ENCODE peak calls at places on chromosomes 2 and 18, in five cellular contexts. One of them, this sample, is unnamed.

GRCh38 chr2:183284606-183285005 is 160.4 kb downstream of the NUP35 start:
- DNase-seq in stimulated activated CD4-positive, alpha-beta T cell treated with anti-CD3 and anti-CD28 coated beads, Interleukin-4, amount 100 ng/mL, for 4 hours: no peak
- DNase-seq in NCI-H510A treated with DMSO at 0.1 percent for 48 hours: no peak
- DNase-seq in A172: peak
- DNase-seq in posterior cingulate gyrus: no peak
- DNase-seq in this sample: no peak

GRCh38 chr2:18855027-18855426 is 265.7 kb upstream of the NT5C1B start:
- DNase-seq in A172: peak
- DNase-seq in posterior cingulate gyrus: no peak
- DNase-seq in stimulated activated CD4-positive, alpha-beta T cell treated with anti-CD3 and anti-CD28 coated beads, Interleukin-4, amount 100 ng/mL, for 4 hours: no peak
- DNase-seq in NCI-H510A treated with DMSO at 0.1 percent for 48 hours: no peak
- DNase-seq in this sample: no peak

GRCh38 chr2:98015681-98016080 is 19.9 kb upstream of the TMEM131 start:
- DNase-seq in posterior cingulate gyrus: no peak
- DNase-seq in NCI-H510A treated with DMSO at 0.1 percent for 48 hours: no peak
- DNase-seq in stimulated activated CD4-positive, alpha-beta T cell treated with anti-CD3 and anti-CD28 coated beads, Interleukin-4, amount 100 ng/mL, for 4 hours: no peak
- DNase-seq in A172: no peak
- DNase-seq in this sample: no peak

GRCh38 chr2:39728941-39729351 is 50.1 kb downstream of the THUMPD2 start:
- DNase-seq in NCI-H510A treated with DMSO at 0.1 percent for 48 hours: no peak
- DNase-seq in A172: peak
- DNase-seq in posterior cingulate gyrus: no peak
- DNase-seq in stimulated activated CD4-positive, alpha-beta T cell treated with anti-CD3 and anti-CD28 coated beads, Interleukin-4, amount 100 ng/mL, for 4 hours: peak
- DNase-seq in this sample: no peak

GRCh38 chr2:225581135-225581534 is 181.6 kb downstream of the NYAP2 start:
- DNase-seq in posterior cingulate gyrus: no peak
- DNase-seq in A172: no peak
- DNase-seq in stimulated activated CD4-positive, alpha-beta T cell treated with anti-CD3 and anti-CD28 coated beads, Interleukin-4, amount 100 ng/mL, for 4 hours: no peak
- DNase-seq in NCI-H510A treated with DMSO at 0.1 percent for 48 hours: no peak
- DNase-seq in this sample: no peak

GRCh38 chr2:181953773-181954537 is 31.7 kb upstream of the PPP1R1C start:
- DNase-seq in posterior cingulate gyrus: no peak
- DNase-seq in stimulated activated CD4-positive, alpha-beta T cell treated with anti-CD3 and anti-CD28 coated beads, Interleukin-4, amount 100 ng/mL, for 4 hours: peak
- DNase-seq in NCI-H510A treated with DMSO at 0.1 percent for 48 hours: peak
- DNase-seq in A172: peak
- DNase-seq in this sample: peak

GRCh38 chr2:110796724-110797301 is 64.4 kb downstream of the ACOXL start:
- DNase-seq in A172: no peak
- DNase-seq in stimulated activated CD4-positive, alpha-beta T cell treated with anti-CD3 and anti-CD28 coated beads, Interleukin-4, amount 100 ng/mL, for 4 hours: no peak
- DNase-seq in NCI-H510A treated with DMSO at 0.1 percent for 48 hours: no peak
- DNase-seq in posterior cingulate gyrus: no peak
- DNase-seq in this sample: no peak

GRCh38 chr2:218009191-218010114 is 6.7 kb upstream of the TNS1 start:
- DNase-seq in A172: no peak
- DNase-seq in stimulated activated CD4-positive, alpha-beta T cell treated with anti-CD3 and anti-CD28 coated beads, Interleukin-4, amount 100 ng/mL, for 4 hours: no peak
- DNase-seq in posterior cingulate gyrus: no peak
- DNase-seq in NCI-H510A treated with DMSO at 0.1 percent for 48 hours: no peak
- DNase-seq in this sample: no peak

GRCh38 chr2:60532421-60532820 is 21.0 kb downstream of the BCL11A start:
- DNase-seq in A172: no peak
- DNase-seq in stimulated activated CD4-positive, alpha-beta T cell treated with anti-CD3 and anti-CD28 coated beads, Interleukin-4, amount 100 ng/mL, for 4 hours: no peak
- DNase-seq in NCI-H510A treated with DMSO at 0.1 percent for 48 hours: no peak
- DNase-seq in posterior cingulate gyrus: no peak
- DNase-seq in this sample: no peak

GRCh38 chr2:139480251-139480650 is 700.1 kb upstream of the NXPH2 start:
- DNase-seq in NCI-H510A treated with DMSO at 0.1 percent for 48 hours: no peak
- DNase-seq in stimulated activated CD4-positive, alpha-beta T cell treated with anti-CD3 and anti-CD28 coated beads, Interleukin-4, amount 100 ng/mL, for 4 hours: no peak
- DNase-seq in A172: no peak
- DNase-seq in posterior cingulate gyrus: no peak
- DNase-seq in this sample: no peak

GRCh38 chr18:32698148-32698547 is 74.7 kb downstream of the KLHL14 start:
- DNase-seq in A172: no peak
- DNase-seq in posterior cingulate gyrus: no peak
- DNase-seq in NCI-H510A treated with DMSO at 0.1 percent for 48 hours: no peak
- DNase-seq in stimulated activated CD4-positive, alpha-beta T cell treated with anti-CD3 and anti-CD28 coated beads, Interleukin-4, amount 100 ng/mL, for 4 hours: no peak
- DNase-seq in this sample: no peak

GRCh38 chr2:240970104-240970503 is 28.3 kb upstream of the SNED1 start:
- DNase-seq in posterior cingulate gyrus: no peak
- DNase-seq in stimulated activated CD4-positive, alpha-beta T cell treated with anti-CD3 and anti-CD28 coated beads, Interleukin-4, amount 100 ng/mL, for 4 hours: no peak
- DNase-seq in NCI-H510A treated with DMSO at 0.1 percent for 48 hours: no peak
- DNase-seq in A172: no peak
- DNase-seq in this sample: no peak

GRCh38 chr2:54867457-54867856 is 144.0 kb downstream of the EML6 start:
- DNase-seq in posterior cingulate gyrus: no peak
- DNase-seq in NCI-H510A treated with DMSO at 0.1 percent for 48 hours: no peak
- DNase-seq in A172: no peak
- DNase-seq in stimulated activated CD4-positive, alpha-beta T cell treated with anti-CD3 and anti-CD28 coated beads, Interleukin-4, amount 100 ng/mL, for 4 hours: no peak
- DNase-seq in this sample: no peak

GRCh38 chr2:241768850-241769249 is 7.8 kb upstream of the GAL3ST2 start:
- DNase-seq in A172: no peak
- DNase-seq in stimulated activated CD4-positive, alpha-beta T cell treated with anti-CD3 and anti-CD28 coated beads, Interleukin-4, amount 100 ng/mL, for 4 hours: no peak
- DNase-seq in NCI-H510A treated with DMSO at 0.1 percent for 48 hours: no peak
- DNase-seq in posterior cingulate gyrus: no peak
- DNase-seq in this sample: no peak

GRCh38 chr2:19868705-19869550 is 32.9 kb downstream of the TTC32 start:
- DNase-seq in NCI-H510A treated with DMSO at 0.1 percent for 48 hours: peak
- DNase-seq in A172: no peak
- DNase-seq in posterior cingulate gyrus: no peak
- DNase-seq in stimulated activated CD4-positive, alpha-beta T cell treated with anti-CD3 and anti-CD28 coated beads, Interleukin-4, amount 100 ng/mL, for 4 hours: peak
- DNase-seq in this sample: no peak

GRCh38 chr2:102235042-102235473 is 48.2 kb downstream of the IL1RL2 start:
- DNase-seq in posterior cingulate gyrus: no peak
- DNase-seq in NCI-H510A treated with DMSO at 0.1 percent for 48 hours: no peak
- DNase-seq in A172: no peak
- DNase-seq in stimulated activated CD4-positive, alpha-beta T cell treated with anti-CD3 and anti-CD28 coated beads, Interleukin-4, amount 100 ng/mL, for 4 hours: no peak
- DNase-seq in this sample: no peak

GRCh38 chr2:240655931-240656886 is 26.5 kb downstream of the AQP12B start:
- DNase-seq in posterior cingulate gyrus: no peak
- DNase-seq in A172: peak
- DNase-seq in NCI-H510A treated with DMSO at 0.1 percent for 48 hours: no peak
- DNase-seq in stimulated activated CD4-positive, alpha-beta T cell treated with anti-CD3 and anti-CD28 coated beads, Interleukin-4, amount 100 ng/mL, for 4 hours: no peak
- DNase-seq in this sample: no peak

GRCh38 chr2:150110548-150110947 is 376.9 kb downstream of the RND3 start:
- DNase-seq in posterior cingulate gyrus: no peak
- DNase-seq in A172: peak
- DNase-seq in NCI-H510A treated with DMSO at 0.1 percent for 48 hours: no peak
- DNase-seq in stimulated activated CD4-positive, alpha-beta T cell treated with anti-CD3 and anti-CD28 coated beads, Interleukin-4, amount 100 ng/mL, for 4 hours: no peak
- DNase-seq in this sample: no peak

GRCh38 chr2:107235491-107236254 is 349.7 kb upstream of the ST6GAL2 start:
- DNase-seq in posterior cingulate gyrus: no peak
- DNase-seq in A172: no peak
- DNase-seq in NCI-H510A treated with DMSO at 0.1 percent for 48 hours: no peak
- DNase-seq in stimulated activated CD4-positive, alpha-beta T cell treated with anti-CD3 and anti-CD28 coated beads, Interleukin-4, amount 100 ng/mL, for 4 hours: no peak
- DNase-seq in this sample: no peak

GRCh38 chr2:241898681-241899270 is 29.2 kb downstream of the RTP5 start:
- DNase-seq in A172: no peak
- DNase-seq in stimulated activated CD4-positive, alpha-beta T cell treated with anti-CD3 and anti-CD28 coated beads, Interleukin-4, amount 100 ng/mL, for 4 hours: no peak
- DNase-seq in NCI-H510A treated with DMSO at 0.1 percent for 48 hours: peak
- DNase-seq in posterior cingulate gyrus: no peak
- DNase-seq in this sample: no peak

GRCh38 chr2:191061381-191061982 is 47.5 kb upstream of the STAT1 start:
- DNase-seq in stimulated activated CD4-positive, alpha-beta T cell treated with anti-CD3 and anti-CD28 coated beads, Interleukin-4, amount 100 ng/mL, for 4 hours: no peak
- DNase-seq in NCI-H510A treated with DMSO at 0.1 percent for 48 hours: no peak
- DNase-seq in A172: no peak
- DNase-seq in posterior cingulate gyrus: no peak
- DNase-seq in this sample: no peak

GRCh38 chr2:180001726-180002125 is 5.4 kb downstream of the CWC22 start:
- DNase-seq in NCI-H510A treated with DMSO at 0.1 percent for 48 hours: no peak
- DNase-seq in posterior cingulate gyrus: no peak
- DNase-seq in A172: no peak
- DNase-seq in stimulated activated CD4-positive, alpha-beta T cell treated with anti-CD3 and anti-CD28 coated beads, Interleukin-4, amount 100 ng/mL, for 4 hours: no peak
- DNase-seq in this sample: no peak

GRCh38 chr2:24513672-24514071 is 22.6 kb downstream of the NCOA1 start:
- DNase-seq in NCI-H510A treated with DMSO at 0.1 percent for 48 hours: no peak
- DNase-seq in stimulated activated CD4-positive, alpha-beta T cell treated with anti-CD3 and anti-CD28 coated beads, Interleukin-4, amount 100 ng/mL, for 4 hours: no peak
- DNase-seq in posterior cingulate gyrus: no peak
- DNase-seq in A172: no peak
- DNase-seq in this sample: no peak

GRCh38 chr2:112794841-112795240 is 10.5 kb upstream of the IL1A start:
- DNase-seq in A172: no peak
- DNase-seq in stimulated activated CD4-positive, alpha-beta T cell treated with anti-CD3 and anti-CD28 coated beads, Interleukin-4, amount 100 ng/mL, for 4 hours: no peak
- DNase-seq in NCI-H510A treated with DMSO at 0.1 percent for 48 hours: no peak
- DNase-seq in posterior cingulate gyrus: no peak
- DNase-seq in this sample: no peak

GRCh38 chr2:90207454-90208058 is 1516.1 kb downstream of the RPIA start:
- DNase-seq in A172: no peak
- DNase-seq in posterior cingulate gyrus: no peak
- DNase-seq in stimulated activated CD4-positive, alpha-beta T cell treated with anti-CD3 and anti-CD28 coated beads, Interleukin-4, amount 100 ng/mL, for 4 hours: no peak
- DNase-seq in NCI-H510A treated with DMSO at 0.1 percent for 48 hours: no peak
- DNase-seq in this sample: no peak

GRCh38 chr18:59448546-59448945 is 89.5 kb upstream of the LMAN1 start:
- DNase-seq in posterior cingulate gyrus: no peak
- DNase-seq in stimulated activated CD4-positive, alpha-beta T cell treated with anti-CD3 and anti-CD28 coated beads, Interleukin-4, amount 100 ng/mL, for 4 hours: no peak
- DNase-seq in A172: no peak
- DNase-seq in NCI-H510A treated with DMSO at 0.1 percent for 48 hours: no peak
- DNase-seq in this sample: no peak

GRCh38 chr2:207543272-207543671 is 13.5 kb downstream of the CREB1 start:
- DNase-seq in stimulated activated CD4-positive, alpha-beta T cell treated with anti-CD3 and anti-CD28 coated beads, Interleukin-4, amount 100 ng/mL, for 4 hours: no peak
- DNase-seq in NCI-H510A treated with DMSO at 0.1 percent for 48 hours: no peak
- DNase-seq in A172: no peak
- DNase-seq in posterior cingulate gyrus: no peak
- DNase-seq in this sample: no peak

GRCh38 chr2:234816491-234816890 is 135.3 kb upstream of the SH3BP4 start:
- DNase-seq in stimulated activated CD4-positive, alpha-beta T cell treated with anti-CD3 and anti-CD28 coated beads, Interleukin-4, amount 100 ng/mL, for 4 hours: no peak
- DNase-seq in posterior cingulate gyrus: no peak
- DNase-seq in A172: no peak
- DNase-seq in NCI-H510A treated with DMSO at 0.1 percent for 48 hours: no peak
- DNase-seq in this sample: no peak

GRCh38 chr18:60746491-60746890 is 373.9 kb upstream of the MC4R start:
- DNase-seq in A172: no peak
- DNase-seq in NCI-H510A treated with DMSO at 0.1 percent for 48 hours: no peak
- DNase-seq in posterior cingulate gyrus: no peak
- DNase-seq in stimulated activated CD4-positive, alpha-beta T cell treated with anti-CD3 and anti-CD28 coated beads, Interleukin-4, amount 100 ng/mL, for 4 hours: no peak
- DNase-seq in this sample: no peak

GRCh38 chr2:133171396-133172004 is 396.8 kb downstream of the NCKAP5 start:
- DNase-seq in A172: peak
- DNase-seq in posterior cingulate gyrus: no peak
- DNase-seq in stimulated activated CD4-positive, alpha-beta T cell treated with anti-CD3 and anti-CD28 coated beads, Interleukin-4, amount 100 ng/mL, for 4 hours: no peak
- DNase-seq in NCI-H510A treated with DMSO at 0.1 percent for 48 hours: peak
- DNase-seq in this sample: no peak

GRCh38 chr18:62809900-62810299 is 94.6 kb downstream of the PHLPP1 start:
- DNase-seq in NCI-H510A treated with DMSO at 0.1 percent for 48 hours: no peak
- DNase-seq in stimulated activated CD4-positive, alpha-beta T cell treated with anti-CD3 and anti-CD28 coated beads, Interleukin-4, amount 100 ng/mL, for 4 hours: no peak
- DNase-seq in posterior cingulate gyrus: no peak
- DNase-seq in A172: no peak
- DNase-seq in this sample: no peak

GRCh38 chr2:112887904-112888303 is 23.1 kb upstream of the IL37 start:
- DNase-seq in NCI-H510A treated with DMSO at 0.1 percent for 48 hours: no peak
- DNase-seq in A172: no peak
- DNase-seq in stimulated activated CD4-positive, alpha-beta T cell treated with anti-CD3 and anti-CD28 coated beads, Interleukin-4, amount 100 ng/mL, for 4 hours: no peak
- DNase-seq in posterior cingulate gyrus: no peak
- DNase-seq in this sample: no peak

GRCh38 chr18:43506935-43507334 is 229.6 kb upstream of the SYT4 start:
- DNase-seq in NCI-H510A treated with DMSO at 0.1 percent for 48 hours: no peak
- DNase-seq in stimulated activated CD4-positive, alpha-beta T cell treated with anti-CD3 and anti-CD28 coated beads, Interleukin-4, amount 100 ng/mL, for 4 hours: no peak
- DNase-seq in posterior cingulate gyrus: no peak
- DNase-seq in A172: no peak
- DNase-seq in this sample: no peak

GRCh38 chr2:233287871-233288270 is 19.7 kb upstream of the SAG start:
- DNase-seq in posterior cingulate gyrus: peak
- DNase-seq in A172: no peak
- DNase-seq in NCI-H510A treated with DMSO at 0.1 percent for 48 hours: no peak
- DNase-seq in stimulated activated CD4-positive, alpha-beta T cell treated with anti-CD3 and anti-CD28 coated beads, Interleukin-4, amount 100 ng/mL, for 4 hours: no peak
- DNase-seq in this sample: no peak

GRCh38 chr2:141331127-141331526 is 799.7 kb downstream of the LRP1B start:
- DNase-seq in stimulated activated CD4-positive, alpha-beta T cell treated with anti-CD3 and anti-CD28 coated beads, Interleukin-4, amount 100 ng/mL, for 4 hours: no peak
- DNase-seq in NCI-H510A treated with DMSO at 0.1 percent for 48 hours: no peak
- DNase-seq in posterior cingulate gyrus: no peak
- DNase-seq in A172: peak
- DNase-seq in this sample: no peak

GRCh38 chr2:183089192-183089851 is 10.8 kb downstream of the DUSP19 start:
- DNase-seq in NCI-H510A treated with DMSO at 0.1 percent for 48 hours: no peak
- DNase-seq in A172: no peak
- DNase-seq in stimulated activated CD4-positive, alpha-beta T cell treated with anti-CD3 and anti-CD28 coated beads, Interleukin-4, amount 100 ng/mL, for 4 hours: no peak
- DNase-seq in posterior cingulate gyrus: no peak
- DNase-seq in this sample: no peak

GRCh38 chr2:112944971-112945370 is 32.8 kb upstream of the IL36G start:
- DNase-seq in A172: no peak
- DNase-seq in stimulated activated CD4-positive, alpha-beta T cell treated with anti-CD3 and anti-CD28 coated beads, Interleukin-4, amount 100 ng/mL, for 4 hours: no peak
- DNase-seq in NCI-H510A treated with DMSO at 0.1 percent for 48 hours: no peak
- DNase-seq in posterior cingulate gyrus: no peak
- DNase-seq in this sample: no peak

This sample was measured in C1 segment of cervical spinal cord.